ENCODE peak calls at places on chromosome 18, in eight cellular contexts. One of them, this sample, is unnamed.

GRCh38 chr18:36127866-36128845 is 984 bp downstream of the SLC39A6 start:
- DNase-seq in ovary: no peak
- DNase-seq in GM04503: no peak
- DNase-seq in renal cortical epithelial cell: peak
- DNase-seq in activated naive CD4-positive, alpha-beta T cell treated with Interleukin-2 at 50 U/mL for 16 hours: no peak
- DNase-seq in OCI-LY7: no peak
- DNase-seq in bronchial epithelial cell: peak
- DNase-seq in putamen: peak
- DNase-seq in this sample: peak

GRCh38 chr18:3012306-3012919 is 531 bp downstream of the LPIN2 start:
- DNase-seq in ovary: peak
- DNase-seq in GM04503: no peak
- DNase-seq in renal cortical epithelial cell: no peak
- DNase-seq in activated naive CD4-positive, alpha-beta T cell treated with Interleukin-2 at 50 U/mL for 16 hours: peak
- DNase-seq in OCI-LY7: peak
- DNase-seq in bronchial epithelial cell: no peak
- DNase-seq in putamen: peak
- DNase-seq in this sample: peak

GRCh38 chr18:44709297-44710117 is 28.8 kb downstream of the SETBP1 start:
- DNase-seq in ovary: no peak
- DNase-seq in GM04503: no peak
- DNase-seq in renal cortical epithelial cell: no peak
- DNase-seq in activated naive CD4-positive, alpha-beta T cell treated with Interleukin-2 at 50 U/mL for 16 hours: no peak
- DNase-seq in OCI-LY7: no peak
- DNase-seq in bronchial epithelial cell: no peak
- DNase-seq in putamen: no peak
- DNase-seq in this sample: peak

GRCh38 chr18:36035253-36035652 is 32.1 kb downstream of the RPRD1A start:
- DNase-seq in ovary: no peak
- DNase-seq in GM04503: no peak
- DNase-seq in renal cortical epithelial cell: no peak
- DNase-seq in activated naive CD4-positive, alpha-beta T cell treated with Interleukin-2 at 50 U/mL for 16 hours: no peak
- DNase-seq in OCI-LY7: no peak
- DNase-seq in bronchial epithelial cell: no peak
- DNase-seq in putamen: no peak
- DNase-seq in this sample: no peak

GRCh38 chr18:55658598-55658997 is 70.6 kb upstream of the TCF4 start:
- DNase-seq in ovary: no peak
- DNase-seq in GM04503: no peak
- DNase-seq in renal cortical epithelial cell: no peak
- DNase-seq in activated naive CD4-positive, alpha-beta T cell treated with Interleukin-2 at 50 U/mL for 16 hours: no peak
- DNase-seq in OCI-LY7: no peak
- DNase-seq in bronchial epithelial cell: no peak
- DNase-seq in putamen: no peak
- DNase-seq in this sample: no peak

GRCh38 chr18:31487251-31488015 is 10.5 kb upstream of the DSG2 start:
- DNase-seq in ovary: peak
- DNase-seq in GM04503: peak
- DNase-seq in renal cortical epithelial cell: peak
- DNase-seq in activated naive CD4-positive, alpha-beta T cell treated with Interleukin-2 at 50 U/mL for 16 hours: no peak
- DNase-seq in OCI-LY7: no peak
- DNase-seq in bronchial epithelial cell: peak
- DNase-seq in putamen: no peak
- DNase-seq in this sample: peak

GRCh38 chr18:11146238-11146946 is 3.0 kb downstream of the PIEZO2 start:
- DNase-seq in ovary: no peak
- DNase-seq in GM04503: no peak
- DNase-seq in renal cortical epithelial cell: no peak
- DNase-seq in activated naive CD4-positive, alpha-beta T cell treated with Interleukin-2 at 50 U/mL for 16 hours: no peak
- DNase-seq in OCI-LY7: no peak
- DNase-seq in bronchial epithelial cell: no peak
- DNase-seq in putamen: peak
- DNase-seq in this sample: peak

GRCh38 chr18:31162825-31163435 is at the start of gene DSC1:
- DNase-seq in ovary: no peak
- DNase-seq in GM04503: no peak
- DNase-seq in renal cortical epithelial cell: no peak
- DNase-seq in activated naive CD4-positive, alpha-beta T cell treated with Interleukin-2 at 50 U/mL for 16 hours: no peak
- DNase-seq in OCI-LY7: no peak
- DNase-seq in bronchial epithelial cell: no peak
- DNase-seq in putamen: no peak
- DNase-seq in this sample: no peak

GRCh38 chr18:49174478-49174877 is 223.7 kb upstream of the SMAD7 start:
- DNase-seq in ovary: peak
- DNase-seq in GM04503: peak
- DNase-seq in renal cortical epithelial cell: peak
- DNase-seq in activated naive CD4-positive, alpha-beta T cell treated with Interleukin-2 at 50 U/mL for 16 hours: no peak
- DNase-seq in OCI-LY7: no peak
- DNase-seq in bronchial epithelial cell: peak
- DNase-seq in putamen: no peak
- DNase-seq in this sample: no peak

GRCh38 chr18:43159091-43159490 is 43.6 kb upstream of the RIT2 start:
- DNase-seq in ovary: no peak
- DNase-seq in GM04503: no peak
- DNase-seq in renal cortical epithelial cell: no peak
- DNase-seq in activated naive CD4-positive, alpha-beta T cell treated with Interleukin-2 at 50 U/mL for 16 hours: no peak
- DNase-seq in OCI-LY7: no peak
- DNase-seq in bronchial epithelial cell: no peak
- DNase-seq in putamen: no peak
- DNase-seq in this sample: peak

GRCh38 chr18:59446012-59446411 is 86.9 kb upstream of the LMAN1 start:
- DNase-seq in ovary: no peak
- DNase-seq in GM04503: no peak
- DNase-seq in renal cortical epithelial cell: peak
- DNase-seq in activated naive CD4-positive, alpha-beta T cell treated with Interleukin-2 at 50 U/mL for 16 hours: no peak
- DNase-seq in OCI-LY7: no peak
- DNase-seq in bronchial epithelial cell: peak
- DNase-seq in putamen: no peak
- DNase-seq in this sample: no peak

GRCh38 chr18:48832961-48833700 is 117.6 kb downstream of the SMAD7 start:
- DNase-seq in ovary: no peak
- DNase-seq in GM04503: peak
- DNase-seq in renal cortical epithelial cell: peak
- DNase-seq in activated naive CD4-positive, alpha-beta T cell treated with Interleukin-2 at 50 U/mL for 16 hours: no peak
- DNase-seq in OCI-LY7: no peak
- DNase-seq in bronchial epithelial cell: peak
- DNase-seq in putamen: no peak
- DNase-seq in this sample: peak

GRCh38 chr18:3498705-3499451 is 48.9 kb downstream of the TGIF1 start:
- DNase-seq in ovary: peak
- DNase-seq in GM04503: no peak
- DNase-seq in renal cortical epithelial cell: no peak
- DNase-seq in activated naive CD4-positive, alpha-beta T cell treated with Interleukin-2 at 50 U/mL for 16 hours: peak
- DNase-seq in OCI-LY7: peak
- DNase-seq in bronchial epithelial cell: no peak
- DNase-seq in putamen: no peak
- DNase-seq in this sample: peak

GRCh38 chr18:10140461-10140911 is 226.7 kb downstream of the VAPA start:
- DNase-seq in ovary: no peak
- DNase-seq in GM04503: no peak
- DNase-seq in renal cortical epithelial cell: no peak
- DNase-seq in activated naive CD4-positive, alpha-beta T cell treated with Interleukin-2 at 50 U/mL for 16 hours: no peak
- DNase-seq in OCI-LY7: no peak
- DNase-seq in bronchial epithelial cell: peak
- DNase-seq in putamen: no peak
- DNase-seq in this sample: peak

GRCh38 chr18:45874501-45875184 is 49.2 kb downstream of the SIGLEC15 start:
- DNase-seq in ovary: no peak
- DNase-seq in GM04503: no peak
- DNase-seq in renal cortical epithelial cell: no peak
- DNase-seq in activated naive CD4-positive, alpha-beta T cell treated with Interleukin-2 at 50 U/mL for 16 hours: peak
- DNase-seq in OCI-LY7: peak
- DNase-seq in bronchial epithelial cell: no peak
- DNase-seq in putamen: no peak
- DNase-seq in this sample: no peak

GRCh38 chr18:26540041-26540628 is 8.2 kb downstream of the KCTD1 start:
- DNase-seq in ovary: no peak
- DNase-seq in GM04503: no peak
- DNase-seq in renal cortical epithelial cell: peak
- DNase-seq in activated naive CD4-positive, alpha-beta T cell treated with Interleukin-2 at 50 U/mL for 16 hours: no peak
- DNase-seq in OCI-LY7: no peak
- DNase-seq in bronchial epithelial cell: peak
- DNase-seq in putamen: no peak
- DNase-seq in this sample: no peak

GRCh38 chr18:45765740-45766139 is 41.8 kb downstream of the SLC14A1 start:
- DNase-seq in ovary: no peak
- DNase-seq in GM04503: no peak
- DNase-seq in renal cortical epithelial cell: no peak
- DNase-seq in activated naive CD4-positive, alpha-beta T cell treated with Interleukin-2 at 50 U/mL for 16 hours: no peak
- DNase-seq in OCI-LY7: no peak
- DNase-seq in bronchial epithelial cell: no peak
- DNase-seq in putamen: no peak
- DNase-seq in this sample: no peak

GRCh38 chr18:45974088-45974536 is 7.0 kb upstream of the EPG5 start:
- DNase-seq in ovary: peak
- DNase-seq in GM04503: no peak
- DNase-seq in renal cortical epithelial cell: peak
- DNase-seq in activated naive CD4-positive, alpha-beta T cell treated with Interleukin-2 at 50 U/mL for 16 hours: peak
- DNase-seq in OCI-LY7: peak
- DNase-seq in bronchial epithelial cell: peak
- DNase-seq in putamen: peak
- DNase-seq in this sample: peak

GRCh38 chr18:70288171-70288850 is 534 bp upstream of the SOCS6 start:
- DNase-seq in ovary: peak
- DNase-seq in GM04503: no peak
- DNase-seq in renal cortical epithelial cell: no peak
- DNase-seq in activated naive CD4-positive, alpha-beta T cell treated with Interleukin-2 at 50 U/mL for 16 hours: no peak
- DNase-seq in OCI-LY7: no peak
- DNase-seq in bronchial epithelial cell: no peak
- DNase-seq in putamen: no peak
- DNase-seq in this sample: no peak

GRCh38 chr18:70422061-70422965 is 133.5 kb downstream of the SOCS6 start:
- DNase-seq in ovary: peak
- DNase-seq in GM04503: peak
- DNase-seq in renal cortical epithelial cell: peak
- DNase-seq in activated naive CD4-positive, alpha-beta T cell treated with Interleukin-2 at 50 U/mL for 16 hours: no peak
- DNase-seq in OCI-LY7: no peak
- DNase-seq in bronchial epithelial cell: peak
- DNase-seq in putamen: peak
- DNase-seq in this sample: peak

GRCh38 chr18:31050635-31051034 is 8.1 kb upstream of the DSC3 start:
- DNase-seq in ovary: no peak
- DNase-seq in GM04503: no peak
- DNase-seq in renal cortical epithelial cell: no peak
- DNase-seq in activated naive CD4-positive, alpha-beta T cell treated with Interleukin-2 at 50 U/mL for 16 hours: no peak
- DNase-seq in OCI-LY7: no peak
- DNase-seq in bronchial epithelial cell: peak
- DNase-seq in putamen: no peak
- DNase-seq in this sample: no peak

GRCh38 chr18:40897884-40898283 is 1057.2 kb upstream of the PIK3C3 start:
- DNase-seq in ovary: no peak
- DNase-seq in GM04503: no peak
- DNase-seq in renal cortical epithelial cell: no peak
- DNase-seq in activated naive CD4-positive, alpha-beta T cell treated with Interleukin-2 at 50 U/mL for 16 hours: no peak
- DNase-seq in OCI-LY7: no peak
- DNase-seq in bronchial epithelial cell: no peak
- DNase-seq in putamen: no peak
- DNase-seq in this sample: no peak

GRCh38 chr18:44733754-44734465 is 53.2 kb downstream of the SETBP1 start:
- DNase-seq in ovary: no peak
- DNase-seq in GM04503: no peak
- DNase-seq in renal cortical epithelial cell: peak
- DNase-seq in activated naive CD4-positive, alpha-beta T cell treated with Interleukin-2 at 50 U/mL for 16 hours: no peak
- DNase-seq in OCI-LY7: no peak
- DNase-seq in bronchial epithelial cell: no peak
- DNase-seq in putamen: no peak
- DNase-seq in this sample: no peak

GRCh38 chr18:627211-627610 is 30.2 kb upstream of the TYMS start:
- DNase-seq in ovary: no peak
- DNase-seq in GM04503: peak
- DNase-seq in renal cortical epithelial cell: no peak
- DNase-seq in activated naive CD4-positive, alpha-beta T cell treated with Interleukin-2 at 50 U/mL for 16 hours: no peak
- DNase-seq in OCI-LY7: no peak
- DNase-seq in bronchial epithelial cell: no peak
- DNase-seq in putamen: no peak
- DNase-seq in this sample: no peak

GRCh38 chr18:47343291-47343690 is 91.8 kb upstream of the SKOR2 start:
- DNase-seq in ovary: no peak
- DNase-seq in GM04503: no peak
- DNase-seq in renal cortical epithelial cell: no peak
- DNase-seq in activated naive CD4-positive, alpha-beta T cell treated with Interleukin-2 at 50 U/mL for 16 hours: no peak
- DNase-seq in OCI-LY7: no peak
- DNase-seq in bronchial epithelial cell: no peak
- DNase-seq in putamen: no peak
- DNase-seq in this sample: no peak

GRCh38 chr18:75269140-75269676 is 58.6 kb downstream of the TSHZ1 start:
- DNase-seq in ovary: no peak
- DNase-seq in GM04503: no peak
- DNase-seq in renal cortical epithelial cell: peak
- DNase-seq in activated naive CD4-positive, alpha-beta T cell treated with Interleukin-2 at 50 U/mL for 16 hours: no peak
- DNase-seq in OCI-LY7: no peak
- DNase-seq in bronchial epithelial cell: no peak
- DNase-seq in putamen: no peak
- DNase-seq in this sample: no peak

GRCh38 chr18:3293196-3293951 is 31.4 kb downstream of the MYL12B start:
- DNase-seq in ovary: no peak
- DNase-seq in GM04503: no peak
- DNase-seq in renal cortical epithelial cell: no peak
- DNase-seq in activated naive CD4-positive, alpha-beta T cell treated with Interleukin-2 at 50 U/mL for 16 hours: no peak
- DNase-seq in OCI-LY7: no peak
- DNase-seq in bronchial epithelial cell: no peak
- DNase-seq in putamen: no peak
- DNase-seq in this sample: no peak

GRCh38 chr18:58805482-58806187 is 59.0 kb upstream of the ZNF532 start:
- DNase-seq in ovary: no peak
- DNase-seq in GM04503: no peak
- DNase-seq in renal cortical epithelial cell: no peak
- DNase-seq in activated naive CD4-positive, alpha-beta T cell treated with Interleukin-2 at 50 U/mL for 16 hours: no peak
- DNase-seq in OCI-LY7: no peak
- DNase-seq in bronchial epithelial cell: peak
- DNase-seq in putamen: no peak
- DNase-seq in this sample: no peak

GRCh38 chr18:32777049-32777448 is 4.2 kb upstream of the KLHL14 start:
- DNase-seq in ovary: no peak
- DNase-seq in GM04503: no peak
- DNase-seq in renal cortical epithelial cell: peak
- DNase-seq in activated naive CD4-positive, alpha-beta T cell treated with Interleukin-2 at 50 U/mL for 16 hours: no peak
- DNase-seq in OCI-LY7: no peak
- DNase-seq in bronchial epithelial cell: peak
- DNase-seq in putamen: no peak
- DNase-seq in this sample: no peak

GRCh38 chr18:10232062-10232461 is 222.4 kb upstream of the APCDD1 start:
- DNase-seq in ovary: no peak
- DNase-seq in GM04503: no peak
- DNase-seq in renal cortical epithelial cell: no peak
- DNase-seq in activated naive CD4-positive, alpha-beta T cell treated with Interleukin-2 at 50 U/mL for 16 hours: no peak
- DNase-seq in OCI-LY7: no peak
- DNase-seq in bronchial epithelial cell: no peak
- DNase-seq in putamen: peak
- DNase-seq in this sample: peak

GRCh38 chr18:79632765-79633164 is 46.8 kb upstream of the CTDP1 start:
- DNase-seq in ovary: no peak
- DNase-seq in GM04503: no peak
- DNase-seq in renal cortical epithelial cell: no peak
- DNase-seq in activated naive CD4-positive, alpha-beta T cell treated with Interleukin-2 at 50 U/mL for 16 hours: no peak
- DNase-seq in OCI-LY7: no peak
- DNase-seq in bronchial epithelial cell: no peak
- DNase-seq in putamen: no peak
- DNase-seq in this sample: no peak

GRCh38 chr18:35000457-35000856 is 40.8 kb upstream of the MAPRE2 start:
- DNase-seq in ovary: no peak
- DNase-seq in GM04503: no peak
- DNase-seq in renal cortical epithelial cell: no peak
- DNase-seq in activated naive CD4-positive, alpha-beta T cell treated with Interleukin-2 at 50 U/mL for 16 hours: no peak
- DNase-seq in OCI-LY7: no peak
- DNase-seq in bronchial epithelial cell: no peak
- DNase-seq in putamen: peak
- DNase-seq in this sample: peak

GRCh38 chr18:22505136-22505535 is 87.4 kb upstream of the CTAGE1 start:
- DNase-seq in ovary: no peak
- DNase-seq in GM04503: peak
- DNase-seq in renal cortical epithelial cell: peak
- DNase-seq in activated naive CD4-positive, alpha-beta T cell treated with Interleukin-2 at 50 U/mL for 16 hours: no peak
- DNase-seq in OCI-LY7: no peak
- DNase-seq in bronchial epithelial cell: peak
- DNase-seq in putamen: no peak
- DNase-seq in this sample: no peak

This sample was measured in Ammon's horn.